ENCODE peak calls at places on chromosomes 6 and 20, in five cellular contexts. One of them, this sample, is unnamed.

GRCh38 chr20:1674361-1674760 is 16.8 kb upstream of the SIRPG start:
- DNase-seq in heart left ventricle: no peak
- DNase-seq in hepatocyte: no peak
- DNase-seq in Peyer's patch: no peak
- DNase-seq in mucosa of descending colon: peak; percentile 70
- DNase-seq in this sample: no peak

GRCh38 chr20:59161626-59162170 is 1.9 kb upstream of the ZNF831 start:
- DNase-seq in heart left ventricle: no peak
- DNase-seq in hepatocyte: no peak
- DNase-seq in Peyer's patch: no peak
- DNase-seq in mucosa of descending colon: no peak
- DNase-seq in this sample: no peak

GRCh38 chr20:36893801-36894200 is 17.9 kb downstream of the TLDC2 start:
- DNase-seq in heart left ventricle: no peak
- DNase-seq in hepatocyte: no peak
- DNase-seq in Peyer's patch: no peak
- DNase-seq in mucosa of descending colon: no peak
- DNase-seq in this sample: no peak

GRCh38 chr6:814378-815347 is 121.7 kb upstream of the EXOC2 start:
- DNase-seq in heart left ventricle: no peak
- DNase-seq in hepatocyte: no peak
- DNase-seq in Peyer's patch: no peak
- DNase-seq in mucosa of descending colon: no peak
- DNase-seq in this sample: no peak

GRCh38 chr20:22799687-22800086 is 215.3 kb upstream of the FOXA2 start:
- DNase-seq in heart left ventricle: no peak
- DNase-seq in hepatocyte: no peak
- DNase-seq in Peyer's patch: no peak
- DNase-seq in mucosa of descending colon: no peak
- DNase-seq in this sample: no peak

GRCh38 chr6:151029976-151030375 is 164.5 kb downstream of the MTHFD1L start:
- DNase-seq in heart left ventricle: no peak
- DNase-seq in hepatocyte: no peak
- DNase-seq in Peyer's patch: no peak
- DNase-seq in mucosa of descending colon: no peak
- DNase-seq in this sample: no peak

GRCh38 chr6:47650553-47651432 is 47.6 kb upstream of the ADGRF4 start:
- DNase-seq in heart left ventricle: no peak
- DNase-seq in hepatocyte: no peak
- DNase-seq in Peyer's patch: no peak
- DNase-seq in mucosa of descending colon: no peak
- DNase-seq in this sample: no peak

GRCh38 chr6:73579851-73580246 is 59.0 kb upstream of the EEF1A1 start:
- DNase-seq in heart left ventricle: peak; percentile 41
- DNase-seq in hepatocyte: peak; percentile 70
- DNase-seq in Peyer's patch: no peak
- DNase-seq in mucosa of descending colon: no peak
- DNase-seq in this sample: no peak

GRCh38 chr20:53020376-53020775 is 48.2 kb downstream of the TSHZ2 start:
- DNase-seq in heart left ventricle: no peak
- DNase-seq in hepatocyte: no peak
- DNase-seq in Peyer's patch: no peak
- DNase-seq in mucosa of descending colon: no peak
- DNase-seq in this sample: no peak

GRCh38 chr6:31173406-31173805 is 2.9 kb upstream of the POU5F1 start:
- DNase-seq in heart left ventricle: no peak
- DNase-seq in hepatocyte: no peak
- DNase-seq in Peyer's patch: no peak
- DNase-seq in mucosa of descending colon: no peak
- DNase-seq in this sample: no peak

GRCh38 chr20:46545077-46545826 is 5.2 kb downstream of the OCSTAMP start:
- DNase-seq in heart left ventricle: no peak
- DNase-seq in hepatocyte: no peak
- DNase-seq in Peyer's patch: no peak
- DNase-seq in mucosa of descending colon: no peak
- DNase-seq in this sample: no peak

GRCh38 chr20:19992996-19993908 is 23.9 kb upstream of the NAA20 start:
- DNase-seq in heart left ventricle: no peak
- DNase-seq in hepatocyte: peak; percentile 84
- DNase-seq in Peyer's patch: no peak
- DNase-seq in mucosa of descending colon: no peak
- DNase-seq in this sample: no peak

DNA sequence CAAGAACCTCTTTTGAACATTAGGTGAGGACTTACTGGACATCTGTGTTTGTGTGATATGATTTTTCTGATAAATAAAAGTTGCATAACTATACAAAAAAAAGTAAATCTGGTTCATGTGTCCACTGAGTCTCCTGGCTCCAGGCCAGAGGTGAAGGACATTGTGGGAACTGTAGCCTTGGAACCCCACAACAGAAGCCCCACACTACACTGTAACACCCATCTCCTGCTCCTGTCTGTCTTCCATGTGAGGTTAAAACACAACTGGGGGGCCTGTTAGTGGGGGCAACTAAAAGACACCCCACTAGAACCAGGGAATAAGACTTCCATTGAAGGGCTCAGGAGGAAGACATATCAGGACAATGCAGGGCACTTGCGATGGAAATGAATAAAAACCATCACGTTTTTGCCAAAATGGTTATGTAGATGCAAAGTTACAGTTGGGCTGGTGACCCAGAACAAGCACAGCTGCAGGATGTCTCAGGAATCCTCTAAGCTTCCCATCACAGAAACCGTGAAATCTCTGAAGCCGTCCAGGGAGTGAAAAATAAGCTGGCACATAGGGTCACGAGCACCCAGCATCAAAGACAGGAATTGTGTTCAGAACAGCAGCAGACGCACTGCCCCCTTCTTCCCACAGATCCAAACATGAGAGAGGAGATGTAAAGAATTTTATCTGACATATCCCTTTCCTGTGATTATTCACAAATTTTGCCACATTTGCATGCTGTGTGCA is 36.7 kb upstream of the PCSK2 start:
- DNase-seq in heart left ventricle: no peak
- DNase-seq in hepatocyte: no peak
- DNase-seq in Peyer's patch: no peak
- DNase-seq in mucosa of descending colon: no peak
- DNase-seq in this sample: no peak
- H3K4me3 ChIP-seq in heart left ventricle: no peak overlapping the region
- H3K4me3 ChIP-seq in hepatocyte: no peak overlapping the region
- H3K4me3 ChIP-seq in Peyer's patch: no peak overlapping the region
- H3K4me3 ChIP-seq in mucosa of descending colon: no peak overlapping the region
- H3K4me3 ChIP-seq in this sample: no peak overlapping the region

DNA sequence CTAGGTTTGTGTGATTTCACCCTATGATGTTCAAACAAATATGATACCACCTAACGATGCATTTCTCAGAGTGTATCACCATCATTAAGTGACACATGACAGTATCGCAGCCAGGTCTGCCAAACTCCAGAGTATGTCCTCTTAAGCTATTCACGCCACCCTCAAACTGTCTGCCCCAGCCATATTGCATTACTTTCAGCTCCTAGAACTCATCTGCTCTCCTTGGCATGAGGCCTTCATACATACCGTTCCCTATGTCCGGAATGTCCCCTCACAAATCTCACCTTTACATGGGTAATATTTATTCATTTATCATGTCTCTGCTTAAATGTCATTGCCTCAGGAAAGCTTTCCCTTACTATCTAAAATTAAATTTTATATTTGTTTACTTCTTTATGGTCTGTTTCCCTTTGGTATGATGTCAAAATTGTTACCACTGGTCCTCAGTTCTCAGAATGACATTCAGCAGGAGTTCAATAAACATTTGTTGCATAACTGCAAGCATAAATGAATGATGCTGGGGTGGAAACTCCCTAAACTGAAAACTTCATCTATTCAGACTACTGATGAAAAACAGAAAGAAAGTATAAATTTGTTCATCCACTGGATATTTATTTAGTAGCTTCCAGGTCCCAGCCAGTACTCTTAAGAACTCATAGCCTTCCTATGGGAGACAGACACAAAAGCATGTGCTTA is 3.2 kb downstream of the SESN1 start:
- DNase-seq in heart left ventricle: no peak
- DNase-seq in hepatocyte: no peak
- DNase-seq in Peyer's patch: no peak
- DNase-seq in mucosa of descending colon: no peak
- DNase-seq in this sample: peak; percentile 33
- H3K4me3 ChIP-seq in heart left ventricle: peak overlapping the region; percentile 88
- H3K4me3 ChIP-seq in hepatocyte: peak overlapping the region; percentile 67
- H3K4me3 ChIP-seq in Peyer's patch: peak overlapping the region; percentile 78
- H3K4me3 ChIP-seq in mucosa of descending colon: no peak overlapping the region
- H3K4me3 ChIP-seq in this sample: peak overlapping the region; percentile 77

GRCh38 chr6:41469156-41469950 is 76.8 kb upstream of the FOXP4 start:
- DNase-seq in heart left ventricle: no peak
- DNase-seq in hepatocyte: peak; percentile 5
- DNase-seq in Peyer's patch: no peak
- DNase-seq in mucosa of descending colon: no peak
- DNase-seq in this sample: no peak
- H3K4me3 ChIP-seq in heart left ventricle: no peak overlapping the region
- H3K4me3 ChIP-seq in hepatocyte: no peak overlapping the region
- H3K4me3 ChIP-seq in Peyer's patch: peak overlapping the region; percentile 30
- H3K4me3 ChIP-seq in mucosa of descending colon: no peak overlapping the region
- H3K4me3 ChIP-seq in this sample: no peak overlapping the region

DNA sequence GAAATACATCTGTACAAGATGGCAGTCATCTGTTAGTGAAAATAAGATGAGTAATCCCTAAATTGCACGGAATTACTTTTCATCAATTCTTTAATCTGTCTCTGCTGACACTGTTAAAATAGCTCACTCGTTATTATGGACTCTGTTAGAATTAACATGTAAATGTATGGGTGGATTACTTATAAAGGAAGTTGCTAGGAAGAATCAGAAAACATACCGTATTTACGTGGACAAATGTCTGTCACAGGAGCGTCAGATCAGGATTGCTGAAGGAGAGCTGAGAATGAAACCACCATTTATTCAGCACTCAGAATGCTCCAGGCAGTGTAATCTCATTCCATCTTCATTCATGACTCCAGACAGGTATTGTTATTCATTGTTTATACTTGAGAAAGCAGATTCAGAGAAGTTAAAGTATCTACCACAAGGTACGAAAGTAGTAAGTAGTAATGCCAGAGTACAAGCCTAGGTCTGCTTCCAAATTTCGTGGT is 1.3 kb upstream of the LCA5 start:
- DNase-seq in heart left ventricle: no peak
- DNase-seq in hepatocyte: no peak
- DNase-seq in Peyer's patch: no peak
- DNase-seq in mucosa of descending colon: no peak
- DNase-seq in this sample: no peak
- H3K4me3 ChIP-seq in heart left ventricle: peak overlapping the region; percentile 88
- H3K4me3 ChIP-seq in hepatocyte: peak overlapping the region; percentile 38
- H3K4me3 ChIP-seq in Peyer's patch: peak overlapping the region; percentile 84
- H3K4me3 ChIP-seq in mucosa of descending colon: no peak overlapping the region
- H3K4me3 ChIP-seq in this sample: peak overlapping the region; percentile 79

DNA sequence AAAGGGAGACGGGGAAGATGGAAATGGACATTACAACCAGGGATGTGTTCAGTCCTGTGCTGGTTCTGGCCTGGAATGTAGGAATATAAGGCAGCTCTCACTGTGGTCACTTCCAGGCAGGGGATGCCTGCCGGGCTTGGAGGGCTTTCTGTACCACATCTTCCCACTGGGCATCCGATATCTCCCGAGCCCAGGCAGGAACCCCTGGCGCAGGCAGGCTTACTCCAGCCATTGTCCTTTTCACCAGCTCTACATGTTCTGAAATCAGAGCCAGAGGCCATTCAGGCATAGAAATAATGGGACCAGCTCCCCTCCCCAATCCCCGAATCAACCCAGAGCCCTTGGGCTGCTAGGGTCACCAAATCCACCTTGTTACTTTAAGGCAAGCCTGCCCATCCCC is 1.4 kb downstream of the MEA1 start:
- DNase-seq in heart left ventricle: no peak
- DNase-seq in hepatocyte: no peak
- DNase-seq in Peyer's patch: no peak
- DNase-seq in mucosa of descending colon: no peak
- DNase-seq in this sample: no peak
- H3K4me3 ChIP-seq in heart left ventricle: no peak overlapping the region
- H3K4me3 ChIP-seq in hepatocyte: no peak overlapping the region
- H3K4me3 ChIP-seq in Peyer's patch: no peak overlapping the region
- H3K4me3 ChIP-seq in mucosa of descending colon: no peak overlapping the region
- H3K4me3 ChIP-seq in this sample: peak overlapping the region; percentile 77

DNA sequence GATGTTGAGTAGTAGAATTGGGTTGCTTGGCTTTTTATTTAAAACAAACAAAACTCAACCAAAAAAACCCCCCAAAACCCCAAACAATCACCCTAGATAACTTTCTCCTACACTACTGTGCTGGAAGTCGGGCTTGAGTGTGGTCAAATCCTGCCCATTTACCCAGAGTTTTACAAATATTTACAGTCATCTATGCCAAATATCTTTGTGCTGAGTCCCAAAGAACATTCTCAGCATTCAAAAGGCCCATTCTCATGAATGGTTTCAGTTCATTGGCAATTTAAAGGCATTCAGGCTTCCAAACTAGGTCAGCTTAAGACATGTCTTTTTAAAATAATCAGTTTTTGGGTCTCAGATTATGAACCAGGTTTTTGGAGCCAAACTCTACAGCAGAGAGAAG is 1.8 kb downstream of the RNF144B start:
- DNase-seq in heart left ventricle: no peak
- DNase-seq in hepatocyte: no peak
- DNase-seq in Peyer's patch: no peak
- DNase-seq in mucosa of descending colon: no peak
- DNase-seq in this sample: no peak
- H3K4me3 ChIP-seq in heart left ventricle: peak overlapping the region; percentile 83
- H3K4me3 ChIP-seq in hepatocyte: no peak overlapping the region
- H3K4me3 ChIP-seq in Peyer's patch: peak overlapping the region; percentile 64
- H3K4me3 ChIP-seq in mucosa of descending colon: no peak overlapping the region
- H3K4me3 ChIP-seq in this sample: peak overlapping the region; percentile 72

This sample was measured in psoas muscle.